ENCODE peak calls at places on chromosome 15, in six cellular contexts. One of them, this sample, is unnamed. For H3K36me3, the result is how much of the 10 kb centered on the place peaks cover.

GRCh38 chr15:74422723-74423442 is 10.9 kb downstream of the SEMA7A start:
- DNase-seq in body of pancreas: no peak
- DNase-seq in uterus: no peak
- DNase-seq in esophagus squamous epithelium: no peak
- DNase-seq in tibial artery: no peak
- DNase-seq in IMR-90: peak
- DNase-seq in this sample: no peak

GRCh38 chr15:63848881-63849551 is 15.3 kb upstream of the HERC1 start:
- DNase-seq in tibial artery: no peak
- DNase-seq in uterus: no peak
- DNase-seq in IMR-90: no peak
- DNase-seq in esophagus squamous epithelium: no peak
- DNase-seq in body of pancreas: no peak
- DNase-seq in this sample: no peak

GRCh38 chr15:100902436-100903190 is 16.5 kb upstream of the LRRK1 start:
- DNase-seq in uterus: peak
- DNase-seq in body of pancreas: peak
- DNase-seq in esophagus squamous epithelium: no peak
- DNase-seq in IMR-90: peak
- DNase-seq in tibial artery: peak
- DNase-seq in this sample: peak

GRCh38 chr15:57911247-57911646 is 154.3 kb downstream of the ALDH1A2 start:
- DNase-seq in uterus: no peak
- DNase-seq in body of pancreas: no peak
- DNase-seq in esophagus squamous epithelium: no peak
- DNase-seq in IMR-90: no peak
- DNase-seq in tibial artery: no peak
- DNase-seq in this sample: no peak

GRCh38 chr15:90956551-90957104 is 1.9 kb downstream of the RCCD1 start:
- DNase-seq in esophagus squamous epithelium: no peak
- DNase-seq in IMR-90: peak
- DNase-seq in body of pancreas: peak
- DNase-seq in tibial artery: peak
- DNase-seq in uterus: peak
- DNase-seq in this sample: no peak

GRCh38 chr15:72579814-72580213 is 74.7 kb upstream of the GOLGA6B start:
- DNase-seq in uterus: no peak
- DNase-seq in IMR-90: no peak
- DNase-seq in body of pancreas: no peak
- DNase-seq in tibial artery: no peak
- DNase-seq in esophagus squamous epithelium: no peak
- DNase-seq in this sample: no peak

GRCh38 chr15:81589671-81590070 is 215.7 kb upstream of the TMC3 start:
- DNase-seq in uterus: no peak
- DNase-seq in tibial artery: no peak
- DNase-seq in IMR-90: no peak
- DNase-seq in body of pancreas: no peak
- DNase-seq in esophagus squamous epithelium: no peak
- DNase-seq in this sample: no peak

GRCh38 chr15:71304681-71305080 is 189.4 kb downstream of the THSD4 start:
- DNase-seq in tibial artery: no peak
- DNase-seq in body of pancreas: no peak
- DNase-seq in uterus: no peak
- DNase-seq in esophagus squamous epithelium: no peak
- DNase-seq in IMR-90: no peak
- DNase-seq in this sample: no peak

GRCh38 chr15:42932833-42933515 is 12.4 kb upstream of the TTBK2 start:
- DNase-seq in tibial artery: no peak
- DNase-seq in IMR-90: no peak
- DNase-seq in body of pancreas: no peak
- DNase-seq in esophagus squamous epithelium: no peak
- DNase-seq in uterus: no peak
- DNase-seq in this sample: no peak

GRCh38 chr15:86879250-86880229 is 799.9 kb downstream of the AGBL1 start:
- DNase-seq in esophagus squamous epithelium: no peak
- DNase-seq in IMR-90: no peak
- DNase-seq in tibial artery: no peak
- DNase-seq in body of pancreas: no peak
- DNase-seq in uterus: no peak
- DNase-seq in this sample: no peak

GRCh38 chr15:32824777-32825176 is 107.0 kb downstream of the GREM1 start:
- DNase-seq in IMR-90: peak
- DNase-seq in tibial artery: no peak
- DNase-seq in uterus: no peak
- DNase-seq in esophagus squamous epithelium: no peak
- DNase-seq in body of pancreas: no peak
- DNase-seq in this sample: peak

GRCh38 chr15:64897345-64897985 is 14.2 kb upstream of the ANKDD1A start:
- DNase-seq in uterus: peak
- DNase-seq in tibial artery: peak
- DNase-seq in esophagus squamous epithelium: no peak
- DNase-seq in IMR-90: peak
- DNase-seq in body of pancreas: peak
- DNase-seq in this sample: no peak

GRCh38 chr15:81411969-81412633 is 38.1 kb upstream of the TMC3 start:
- DNase-seq in body of pancreas: no peak
- DNase-seq in tibial artery: no peak
- DNase-seq in IMR-90: no peak
- DNase-seq in uterus: no peak
- DNase-seq in esophagus squamous epithelium: no peak
- DNase-seq in this sample: no peak

GRCh38 chr15:51576911-51577500 is 45.6 kb downstream of the DMXL2 start:
- DNase-seq in tibial artery: peak
- DNase-seq in uterus: no peak
- DNase-seq in body of pancreas: no peak
- DNase-seq in esophagus squamous epithelium: no peak
- DNase-seq in IMR-90: peak
- DNase-seq in this sample: no peak

GRCh38 chr15:37682304-37682703 is 252.1 kb upstream of the TMCO5A start:
- DNase-seq in esophagus squamous epithelium: no peak
- DNase-seq in tibial artery: no peak
- DNase-seq in uterus: no peak
- DNase-seq in IMR-90: peak
- DNase-seq in body of pancreas: no peak
- DNase-seq in this sample: no peak

GRCh38 chr15:66456211-66456610 is 41.4 kb downstream of the SNAPC5 start:
- DNase-seq in esophagus squamous epithelium: no peak
- DNase-seq in IMR-90: peak
- DNase-seq in uterus: no peak
- DNase-seq in body of pancreas: no peak
- DNase-seq in tibial artery: no peak
- DNase-seq in this sample: no peak

GRCh38 chr15:90184119-90184785 is 16.9 kb upstream of the SEMA4B start:
- DNase-seq in body of pancreas: peak
- DNase-seq in uterus: peak
- DNase-seq in IMR-90: no peak
- DNase-seq in esophagus squamous epithelium: peak
- DNase-seq in tibial artery: peak
- DNase-seq in this sample: peak

GRCh38 chr15:60859996-60860494 is 369.1 kb downstream of the RORA start:
- DNase-seq in uterus: no peak
- DNase-seq in esophagus squamous epithelium: no peak
- DNase-seq in IMR-90: peak
- DNase-seq in body of pancreas: no peak
- DNase-seq in tibial artery: no peak
- DNase-seq in this sample: no peak

GRCh38 chr15:91023720-91024119 is 1.3 kb upstream of the VPS33B start:
- DNase-seq in esophagus squamous epithelium: no peak
- DNase-seq in IMR-90: no peak
- DNase-seq in tibial artery: no peak
- DNase-seq in body of pancreas: no peak
- DNase-seq in uterus: no peak
- DNase-seq in this sample: no peak

GRCh38 chr15:101047301-101047781 is 128.2 kb downstream of the LRRK1 start:
- DNase-seq in tibial artery: peak
- DNase-seq in uterus: no peak
- DNase-seq in esophagus squamous epithelium: no peak
- DNase-seq in body of pancreas: no peak
- DNase-seq in IMR-90: no peak
- DNase-seq in this sample: no peak

DNA sequence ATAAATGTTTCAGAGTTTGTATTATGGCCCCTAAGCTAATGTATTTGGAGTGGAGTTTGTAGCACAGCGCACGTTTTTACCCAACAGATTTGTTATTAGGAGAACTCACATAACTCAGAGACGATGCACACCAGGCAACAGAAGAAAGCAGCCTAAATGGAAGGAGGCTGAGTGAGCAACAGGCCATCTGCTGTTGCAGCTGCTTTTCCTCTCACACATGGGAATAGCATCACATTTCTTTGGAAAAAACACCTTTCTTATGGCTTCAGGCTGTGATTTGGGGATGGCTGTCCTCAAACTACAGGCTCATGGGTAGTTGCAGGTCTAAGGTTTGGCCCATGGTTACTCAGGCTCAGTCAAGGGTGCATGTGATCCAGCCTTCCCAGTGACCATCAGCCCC is 469.3 kb upstream of the MCTP2 start:
- DNase-seq in tibial artery: no peak
- DNase-seq in uterus: no peak
- DNase-seq in esophagus squamous epithelium: no peak
- DNase-seq in body of pancreas: no peak
- DNase-seq in IMR-90: no peak
- DNase-seq in this sample: no peak
- H3K4me3 ChIP-seq in tibial artery: no peak
- H3K4me3 ChIP-seq in uterus: no peak
- H3K4me3 ChIP-seq in esophagus squamous epithelium: no peak
- H3K4me3 ChIP-seq in body of pancreas: no peak
- H3K4me3 ChIP-seq in IMR-90: no peak
- H3K4me3 ChIP-seq in this sample: no peak

GRCh38 chr15:33988384-33988783 is 20.1 kb downstream of the CHRM5 start:
- DNase-seq in body of pancreas: no peak
- DNase-seq in tibial artery: no peak
- DNase-seq in uterus: no peak
- DNase-seq in esophagus squamous epithelium: no peak
- DNase-seq in IMR-90: peak
- DNase-seq in this sample: no peak

GRCh38 chr15:33994005-33994615 is 25.8 kb downstream of the CHRM5 start:
- DNase-seq in esophagus squamous epithelium: no peak
- DNase-seq in tibial artery: no peak
- DNase-seq in uterus: no peak
- DNase-seq in IMR-90: peak
- DNase-seq in body of pancreas: no peak
- DNase-seq in this sample: no peak
- TF ChIP-seq CTCF in esophagus squamous epithelium: peak
- TF ChIP-seq CTCF in tibial artery: no peak
- TF ChIP-seq CTCF in uterus: no peak
- TF ChIP-seq CTCF in IMR-90: peak
- TF ChIP-seq CTCF in body of pancreas: no peak
- TF ChIP-seq CTCF in this sample: peak

DNA sequence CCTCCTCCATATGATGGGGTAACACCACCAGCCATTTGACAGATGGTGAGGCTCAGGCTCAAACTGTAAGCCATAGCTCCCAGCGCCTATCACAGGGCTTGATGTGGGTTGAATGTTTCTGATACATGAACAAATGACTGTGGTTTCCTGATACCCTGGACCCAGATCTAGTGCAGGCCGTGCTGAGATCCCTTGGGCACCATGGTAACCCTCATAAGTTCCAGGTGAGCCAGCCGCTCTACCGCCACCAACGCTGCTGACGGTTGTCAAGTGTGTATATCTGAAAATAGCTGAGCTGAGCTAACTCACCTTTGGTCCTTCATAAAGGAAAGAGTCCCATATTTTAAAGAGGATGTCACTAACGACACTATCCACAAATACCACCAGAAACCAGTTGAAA is 74.5 kb downstream of the TBC1D2B start:
- DNase-seq in IMR-90: no peak
- DNase-seq in uterus: no peak
- DNase-seq in esophagus squamous epithelium: no peak
- DNase-seq in body of pancreas: no peak
- DNase-seq in tibial artery: no peak
- DNase-seq in this sample: no peak
- H3K36me3 ChIP-seq in IMR-90: half or more
- H3K36me3 ChIP-seq in uterus: under half
- H3K36me3 ChIP-seq in esophagus squamous epithelium: half or more
- H3K36me3 ChIP-seq in body of pancreas: under half
- H3K36me3 ChIP-seq in tibial artery: half or more
- H3K36me3 ChIP-seq in this sample: under half

DNA sequence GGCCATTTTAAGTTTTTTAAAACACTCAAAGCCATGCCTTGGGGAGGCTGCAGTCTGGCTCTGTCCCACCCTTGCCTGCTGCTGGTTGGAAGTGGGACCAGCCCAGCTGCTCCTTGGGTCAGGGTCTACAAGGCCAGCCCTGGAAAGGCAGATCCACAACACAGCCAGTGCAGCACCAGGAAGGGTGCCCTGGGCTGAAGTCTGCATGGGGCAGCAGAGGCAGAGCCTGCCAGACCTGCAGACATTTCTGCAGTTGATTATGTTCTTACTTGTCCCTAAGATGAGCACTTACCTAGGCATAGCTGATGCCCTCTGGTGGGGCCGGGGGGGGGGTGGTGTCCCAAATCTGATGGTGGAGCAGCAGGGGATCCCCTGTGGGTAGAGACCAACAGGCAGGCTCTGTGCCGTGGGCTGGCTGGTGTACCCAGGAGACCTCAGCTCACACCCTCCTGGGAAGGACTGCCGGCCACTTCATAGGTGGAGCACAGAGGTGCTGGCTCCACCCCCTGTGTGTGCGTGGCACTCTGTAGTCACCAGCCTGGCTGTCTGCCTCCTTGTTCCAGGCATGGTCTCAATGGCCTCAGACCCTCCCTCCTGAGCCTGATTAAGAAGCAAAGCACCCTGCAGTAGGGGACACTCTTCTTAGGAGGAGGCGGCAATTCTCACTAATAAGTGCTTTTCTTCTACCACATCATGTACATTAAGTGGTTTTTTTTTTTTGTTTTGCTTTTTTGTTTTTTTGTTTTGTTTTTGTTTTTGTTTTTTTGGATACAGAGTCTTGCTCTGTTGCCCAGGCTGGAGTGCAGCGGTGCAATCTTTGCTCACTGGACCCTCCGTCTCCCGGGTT is 97.4 kb upstream of the KLF13 start:
- DNase-seq in esophagus squamous epithelium: no peak
- DNase-seq in uterus: no peak
- DNase-seq in body of pancreas: peak
- DNase-seq in tibial artery: no peak
- DNase-seq in IMR-90: no peak
- DNase-seq in this sample: no peak
- H3K4me3 ChIP-seq in esophagus squamous epithelium: peak
- H3K4me3 ChIP-seq in uterus: no peak
- H3K4me3 ChIP-seq in body of pancreas: no peak
- H3K4me3 ChIP-seq in tibial artery: no peak
- H3K4me3 ChIP-seq in IMR-90: no peak
- H3K4me3 ChIP-seq in this sample: no peak

GRCh38 chr15:98881526-98882517 is 125.8 kb downstream of the PGPEP1L start:
- DNase-seq in body of pancreas: peak
- DNase-seq in esophagus squamous epithelium: no peak
- DNase-seq in tibial artery: no peak
- DNase-seq in IMR-90: peak
- DNase-seq in uterus: no peak
- DNase-seq in this sample: no peak
- TF ChIP-seq CTCF in body of pancreas: peak
- TF ChIP-seq CTCF in esophagus squamous epithelium: peak
- TF ChIP-seq CTCF in tibial artery: peak
- TF ChIP-seq CTCF in IMR-90: peak
- TF ChIP-seq CTCF in uterus: peak
- TF ChIP-seq CTCF in this sample: peak

This sample was measured in kidney epithelial cell.